ENCODE peak calls at places on chromosome 12, in ten cellular contexts. One of them, this sample, is unnamed.

GRCh38 chr12:57771271-57771872 is 533 bp downstream of the METTL1 start:
- DNase-seq in upper lobe of right lung: peak
- DNase-seq in progenitor cell of endocrine pancreas: peak
- DNase-seq in islet precursor cell: peak
- DNase-seq in MCF 10A: peak
- DNase-seq in nephron progenitor cell: peak
- DNase-seq in ovary: peak
- DNase-seq in M059J: peak
- DNase-seq in transverse colon: peak
- DNase-seq in stimulated activated CD8-positive, alpha-beta memory T cell treated with anti-CD3 and anti-CD28 coated beads, Interleukin-2, amount 100 ng/mL, for 1 hour: peak
- DNase-seq in this sample: peak

GRCh38 chr12:22729898-22730443 is 105.0 kb downstream of the ETNK1 start:
- DNase-seq in islet precursor cell: no peak
- DNase-seq in transverse colon: no peak
- DNase-seq in progenitor cell of endocrine pancreas: no peak
- DNase-seq in M059J: peak
- DNase-seq in MCF 10A: peak
- DNase-seq in stimulated activated CD8-positive, alpha-beta memory T cell treated with anti-CD3 and anti-CD28 coated beads, Interleukin-2, amount 100 ng/mL, for 1 hour: no peak
- DNase-seq in upper lobe of right lung: no peak
- DNase-seq in ovary: no peak
- DNase-seq in nephron progenitor cell: no peak
- DNase-seq in this sample: no peak

GRCh38 chr12:1930816-1931597 is 12.6 kb upstream of the CACNA2D4 start:
- DNase-seq in islet precursor cell: peak
- DNase-seq in upper lobe of right lung: peak
- DNase-seq in MCF 10A: no peak
- DNase-seq in M059J: no peak
- DNase-seq in transverse colon: no peak
- DNase-seq in ovary: no peak
- DNase-seq in stimulated activated CD8-positive, alpha-beta memory T cell treated with anti-CD3 and anti-CD28 coated beads, Interleukin-2, amount 100 ng/mL, for 1 hour: no peak
- DNase-seq in nephron progenitor cell: no peak
- DNase-seq in progenitor cell of endocrine pancreas: no peak
- DNase-seq in this sample: peak

GRCh38 chr12:90167501-90167900 is 458.9 kb upstream of the ATP2B1 start:
- DNase-seq in M059J: no peak
- DNase-seq in progenitor cell of endocrine pancreas: no peak
- DNase-seq in transverse colon: no peak
- DNase-seq in nephron progenitor cell: no peak
- DNase-seq in islet precursor cell: no peak
- DNase-seq in ovary: no peak
- DNase-seq in upper lobe of right lung: no peak
- DNase-seq in stimulated activated CD8-positive, alpha-beta memory T cell treated with anti-CD3 and anti-CD28 coated beads, Interleukin-2, amount 100 ng/mL, for 1 hour: no peak
- DNase-seq in MCF 10A: no peak
- DNase-seq in this sample: no peak

GRCh38 chr12:132296063-132296462 is 33.3 kb downstream of the GALNT9 start:
- DNase-seq in nephron progenitor cell: no peak
- DNase-seq in M059J: no peak
- DNase-seq in progenitor cell of endocrine pancreas: no peak
- DNase-seq in MCF 10A: no peak
- DNase-seq in ovary: no peak
- DNase-seq in transverse colon: no peak
- DNase-seq in upper lobe of right lung: no peak
- DNase-seq in islet precursor cell: no peak
- DNase-seq in stimulated activated CD8-positive, alpha-beta memory T cell treated with anti-CD3 and anti-CD28 coated beads, Interleukin-2, amount 100 ng/mL, for 1 hour: no peak
- DNase-seq in this sample: no peak

GRCh38 chr12:47799357-47799955 is 20.2 kb downstream of the HDAC7 start:
- DNase-seq in stimulated activated CD8-positive, alpha-beta memory T cell treated with anti-CD3 and anti-CD28 coated beads, Interleukin-2, amount 100 ng/mL, for 1 hour: no peak
- DNase-seq in islet precursor cell: no peak
- DNase-seq in transverse colon: no peak
- DNase-seq in ovary: no peak
- DNase-seq in M059J: no peak
- DNase-seq in progenitor cell of endocrine pancreas: no peak
- DNase-seq in MCF 10A: no peak
- DNase-seq in nephron progenitor cell: no peak
- DNase-seq in upper lobe of right lung: no peak
- DNase-seq in this sample: no peak

GRCh38 chr12:115611477-115611876 is 666.0 kb downstream of the MED13L start:
- DNase-seq in upper lobe of right lung: no peak
- DNase-seq in MCF 10A: no peak
- DNase-seq in ovary: no peak
- DNase-seq in progenitor cell of endocrine pancreas: no peak
- DNase-seq in M059J: no peak
- DNase-seq in nephron progenitor cell: no peak
- DNase-seq in transverse colon: no peak
- DNase-seq in stimulated activated CD8-positive, alpha-beta memory T cell treated with anti-CD3 and anti-CD28 coated beads, Interleukin-2, amount 100 ng/mL, for 1 hour: no peak
- DNase-seq in islet precursor cell: no peak
- DNase-seq in this sample: no peak

GRCh38 chr12:93908846-93909592 is 231.8 kb downstream of the CRADD start:
- DNase-seq in islet precursor cell: no peak
- DNase-seq in transverse colon: peak
- DNase-seq in ovary: no peak
- DNase-seq in stimulated activated CD8-positive, alpha-beta memory T cell treated with anti-CD3 and anti-CD28 coated beads, Interleukin-2, amount 100 ng/mL, for 1 hour: no peak
- DNase-seq in upper lobe of right lung: no peak
- DNase-seq in nephron progenitor cell: no peak
- DNase-seq in progenitor cell of endocrine pancreas: no peak
- DNase-seq in M059J: peak
- DNase-seq in MCF 10A: peak
- DNase-seq in this sample: no peak

GRCh38 chr12:104698871-104699270 is 242.1 kb downstream of the CHST11 start:
- DNase-seq in transverse colon: no peak
- DNase-seq in MCF 10A: no peak
- DNase-seq in islet precursor cell: no peak
- DNase-seq in nephron progenitor cell: no peak
- DNase-seq in M059J: peak
- DNase-seq in upper lobe of right lung: no peak
- DNase-seq in progenitor cell of endocrine pancreas: no peak
- DNase-seq in stimulated activated CD8-positive, alpha-beta memory T cell treated with anti-CD3 and anti-CD28 coated beads, Interleukin-2, amount 100 ng/mL, for 1 hour: no peak
- DNase-seq in ovary: no peak
- DNase-seq in this sample: no peak

GRCh38 chr12:54419088-54419887 is at the start of gene ITGA5:
- DNase-seq in ovary: peak
- DNase-seq in MCF 10A: peak
- DNase-seq in upper lobe of right lung: peak
- DNase-seq in stimulated activated CD8-positive, alpha-beta memory T cell treated with anti-CD3 and anti-CD28 coated beads, Interleukin-2, amount 100 ng/mL, for 1 hour: no peak
- DNase-seq in nephron progenitor cell: peak
- DNase-seq in progenitor cell of endocrine pancreas: no peak
- DNase-seq in transverse colon: peak
- DNase-seq in M059J: peak
- DNase-seq in islet precursor cell: peak
- DNase-seq in this sample: peak

GRCh38 chr12:117190210-117190781 is at the start of gene FBXO21:
- DNase-seq in islet precursor cell: peak
- DNase-seq in stimulated activated CD8-positive, alpha-beta memory T cell treated with anti-CD3 and anti-CD28 coated beads, Interleukin-2, amount 100 ng/mL, for 1 hour: peak
- DNase-seq in ovary: peak
- DNase-seq in progenitor cell of endocrine pancreas: peak
- DNase-seq in MCF 10A: peak
- DNase-seq in nephron progenitor cell: peak
- DNase-seq in transverse colon: peak
- DNase-seq in upper lobe of right lung: peak
- DNase-seq in M059J: peak
- DNase-seq in this sample: peak

GRCh38 chr12:55685671-55686070 is 22.0 kb downstream of the ITGA7 start:
- DNase-seq in islet precursor cell: peak
- DNase-seq in progenitor cell of endocrine pancreas: no peak
- DNase-seq in M059J: no peak
- DNase-seq in upper lobe of right lung: peak
- DNase-seq in ovary: no peak
- DNase-seq in transverse colon: no peak
- DNase-seq in MCF 10A: no peak
- DNase-seq in nephron progenitor cell: no peak
- DNase-seq in stimulated activated CD8-positive, alpha-beta memory T cell treated with anti-CD3 and anti-CD28 coated beads, Interleukin-2, amount 100 ng/mL, for 1 hour: no peak
- DNase-seq in this sample: no peak

GRCh38 chr12:14325716-14326343 is 39.7 kb upstream of the ATF7IP start:
- DNase-seq in ovary: no peak
- DNase-seq in upper lobe of right lung: no peak
- DNase-seq in nephron progenitor cell: no peak
- DNase-seq in islet precursor cell: no peak
- DNase-seq in M059J: no peak
- DNase-seq in transverse colon: no peak
- DNase-seq in MCF 10A: no peak
- DNase-seq in progenitor cell of endocrine pancreas: no peak
- DNase-seq in stimulated activated CD8-positive, alpha-beta memory T cell treated with anti-CD3 and anti-CD28 coated beads, Interleukin-2, amount 100 ng/mL, for 1 hour: no peak
- DNase-seq in this sample: no peak

GRCh38 chr12:30191701-30192455 is 408.1 kb upstream of the TMTC1 start:
- DNase-seq in stimulated activated CD8-positive, alpha-beta memory T cell treated with anti-CD3 and anti-CD28 coated beads, Interleukin-2, amount 100 ng/mL, for 1 hour: no peak
- DNase-seq in nephron progenitor cell: peak
- DNase-seq in upper lobe of right lung: no peak
- DNase-seq in M059J: no peak
- DNase-seq in progenitor cell of endocrine pancreas: no peak
- DNase-seq in islet precursor cell: peak
- DNase-seq in ovary: no peak
- DNase-seq in transverse colon: no peak
- DNase-seq in MCF 10A: no peak
- DNase-seq in this sample: no peak

GRCh38 chr12:10140001-10140400 is 10.0 kb upstream of the CLEC7A start:
- DNase-seq in transverse colon: no peak
- DNase-seq in ovary: no peak
- DNase-seq in stimulated activated CD8-positive, alpha-beta memory T cell treated with anti-CD3 and anti-CD28 coated beads, Interleukin-2, amount 100 ng/mL, for 1 hour: no peak
- DNase-seq in islet precursor cell: peak
- DNase-seq in MCF 10A: peak
- DNase-seq in upper lobe of right lung: no peak
- DNase-seq in nephron progenitor cell: peak
- DNase-seq in M059J: peak
- DNase-seq in progenitor cell of endocrine pancreas: no peak
- DNase-seq in this sample: no peak

GRCh38 chr12:72511906-72512305 is 239.7 kb downstream of the TRHDE start:
- DNase-seq in M059J: peak
- DNase-seq in transverse colon: no peak
- DNase-seq in upper lobe of right lung: no peak
- DNase-seq in progenitor cell of endocrine pancreas: no peak
- DNase-seq in islet precursor cell: no peak
- DNase-seq in ovary: no peak
- DNase-seq in nephron progenitor cell: no peak
- DNase-seq in stimulated activated CD8-positive, alpha-beta memory T cell treated with anti-CD3 and anti-CD28 coated beads, Interleukin-2, amount 100 ng/mL, for 1 hour: no peak
- DNase-seq in MCF 10A: no peak
- DNase-seq in this sample: no peak

GRCh38 chr12:6044082-6044481 is 80.4 kb downstream of the VWF start:
- DNase-seq in islet precursor cell: peak
- DNase-seq in upper lobe of right lung: no peak
- DNase-seq in progenitor cell of endocrine pancreas: no peak
- DNase-seq in M059J: peak
- DNase-seq in transverse colon: no peak
- DNase-seq in ovary: no peak
- DNase-seq in nephron progenitor cell: no peak
- DNase-seq in MCF 10A: peak
- DNase-seq in stimulated activated CD8-positive, alpha-beta memory T cell treated with anti-CD3 and anti-CD28 coated beads, Interleukin-2, amount 100 ng/mL, for 1 hour: no peak
- DNase-seq in this sample: no peak

GRCh38 chr12:48199784-48200198 is 3.3 kb downstream of the OR10AD1 start:
- DNase-seq in transverse colon: no peak
- DNase-seq in ovary: peak
- DNase-seq in stimulated activated CD8-positive, alpha-beta memory T cell treated with anti-CD3 and anti-CD28 coated beads, Interleukin-2, amount 100 ng/mL, for 1 hour: no peak
- DNase-seq in upper lobe of right lung: no peak
- DNase-seq in MCF 10A: no peak
- DNase-seq in nephron progenitor cell: no peak
- DNase-seq in islet precursor cell: peak
- DNase-seq in M059J: peak
- DNase-seq in progenitor cell of endocrine pancreas: no peak
- DNase-seq in this sample: no peak

GRCh38 chr12:53751336-53752191 is at the start of gene CISTR:
- DNase-seq in MCF 10A: no peak
- DNase-seq in nephron progenitor cell: peak
- DNase-seq in transverse colon: peak
- DNase-seq in M059J: no peak
- DNase-seq in progenitor cell of endocrine pancreas: no peak
- DNase-seq in ovary: peak
- DNase-seq in stimulated activated CD8-positive, alpha-beta memory T cell treated with anti-CD3 and anti-CD28 coated beads, Interleukin-2, amount 100 ng/mL, for 1 hour: no peak
- DNase-seq in upper lobe of right lung: peak
- DNase-seq in islet precursor cell: peak
- DNase-seq in this sample: no peak

GRCh38 chr12:59559702-59560101 is 36.1 kb upstream of the SLC16A7 start:
- DNase-seq in nephron progenitor cell: no peak
- DNase-seq in transverse colon: no peak
- DNase-seq in progenitor cell of endocrine pancreas: no peak
- DNase-seq in ovary: no peak
- DNase-seq in M059J: no peak
- DNase-seq in stimulated activated CD8-positive, alpha-beta memory T cell treated with anti-CD3 and anti-CD28 coated beads, Interleukin-2, amount 100 ng/mL, for 1 hour: no peak
- DNase-seq in MCF 10A: peak
- DNase-seq in upper lobe of right lung: no peak
- DNase-seq in islet precursor cell: no peak
- DNase-seq in this sample: no peak

GRCh38 chr12:4214912-4215861 is 58.4 kb upstream of the CCND2 start:
- DNase-seq in ovary: no peak
- DNase-seq in upper lobe of right lung: peak
- DNase-seq in M059J: peak
- DNase-seq in islet precursor cell: peak
- DNase-seq in transverse colon: peak
- DNase-seq in stimulated activated CD8-positive, alpha-beta memory T cell treated with anti-CD3 and anti-CD28 coated beads, Interleukin-2, amount 100 ng/mL, for 1 hour: no peak
- DNase-seq in progenitor cell of endocrine pancreas: peak
- DNase-seq in nephron progenitor cell: no peak
- DNase-seq in MCF 10A: peak
- DNase-seq in this sample: peak

GRCh38 chr12:6145584-6145983 is 21.1 kb upstream of the VWF start:
- DNase-seq in nephron progenitor cell: no peak
- DNase-seq in M059J: no peak
- DNase-seq in stimulated activated CD8-positive, alpha-beta memory T cell treated with anti-CD3 and anti-CD28 coated beads, Interleukin-2, amount 100 ng/mL, for 1 hour: no peak
- DNase-seq in islet precursor cell: peak
- DNase-seq in transverse colon: no peak
- DNase-seq in progenitor cell of endocrine pancreas: no peak
- DNase-seq in upper lobe of right lung: no peak
- DNase-seq in MCF 10A: no peak
- DNase-seq in ovary: no peak
- DNase-seq in this sample: no peak

This sample was measured in ureter.